ENCODE peak calls at places on chromosomes 1 and 21, in four cellular contexts. G is amygdala, X is T-cell, W is ACHN. C is an unnamed sample.

GRCh38 chr21:17931080-17931479 is 111.9 kb upstream of the C21orf91 start:
- DNase-seq in G (no peak), X (no peak), W (peak), C (no peak)

GRCh38 chr1:192807221-192807967 is 1.4 kb upstream of the RGS2 start:
- DNase-seq in W (peak), X (no peak), G (no peak), C (no peak)

GRCh38 chr1:37776946-37777516 is 12.1 kb upstream of the EPHA10 start:
- DNase-seq in W (no peak), G (no peak), X (no peak), C (no peak)

GRCh38 chr21:29938968-29939858 is 583 bp downstream of the GRIK1 start:
- DNase-seq in X (no peak), G (no peak), W (no peak), C (no peak)

GRCh38 chr1:50103615-50104081 is 5.1 kb upstream of the ELAVL4 start:
- DNase-seq in X (no peak), W (no peak), G (no peak), C (no peak)

GRCh38 chr1:89962024-89962741 is 32.7 kb upstream of the ZNF326 start:
- DNase-seq in W (no peak), X (no peak), G (no peak), C (no peak)

GRCh38 chr1:31422505-31423319 is 9.7 kb downstream of the SERINC2 start:
- DNase-seq in W (peak), X (peak), G (peak), C (peak)

GRCh38 chr1:189323090-189323489 is 1154.6 kb downstream of the BRINP3 start:
- DNase-seq in G (no peak), X (no peak), W (no peak), C (peak)

GRCh38 chr1:13930151-13930550 is 230.2 kb downstream of the PRDM2 start:
- DNase-seq in X (peak), G (no peak), W (no peak), C (no peak)

GRCh38 chr1:167720965-167721616 is 691 bp upstream of the MPZL1 start:
- DNase-seq in G (no peak), X (no peak), W (peak), C (peak)

GRCh38 chr1:201396859-201397464 is 2.2 kb downstream of the LAD1 start:
- DNase-seq in G (no peak), X (no peak), W (peak), C (no peak)

GRCh38 chr1:110390692-110391232 is at the start of gene SLC16A4:
- DNase-seq in W (peak), X (no peak), G (no peak), C (peak)

GRCh38 chr1:101203812-101204540 is 32.8 kb upstream of the S1PR1 start:
- DNase-seq in W (no peak), G (no peak), X (no peak), C (no peak)

GRCh38 chr1:89739013-89739843 is 81.6 kb upstream of the LRRC8D start:
- DNase-seq in G (no peak), W (no peak), X (no peak), C (no peak)

GRCh38 chr1:77825356-77825709 is 45.9 kb downstream of the MIGA1 start:
- DNase-seq in G (no peak), W (peak), X (no peak), C (no peak)

GRCh38 chr1:17682403-17682802 is 72.7 kb upstream of the ACTL8 start:
- DNase-seq in W (no peak), X (no peak), G (no peak), C (no peak)

C was measured in amniotic stem cell.